ENCODE peak calls at places on chromosomes 11 and 22, in six cellular contexts. R is fibroblast of the aortic adventitia, N is iPS DF 6.9, P is H1, A is right cardiac atrium, X is A549. W is an unnamed sample.

GRCh38 chr11:57493507-57494503 is 21.7 kb downstream of the SLC43A1 start:
- DNase-seq in R (no peak), N (peak), P (peak), A (no peak), X (no peak), W (peak)

GRCh38 chr11:2464451-2465165 is 19.8 kb downstream of the KCNQ1 start:
- DNase-seq in R (no peak), N (no peak), P (no peak), A (no peak), X (no peak), W (no peak)

GRCh38 chr22:50524664-50525103 is 714 bp downstream of the SCO2 start:
- DNase-seq in R (no peak), N (no peak), P (no peak), A (no peak), X (no peak), W (peak)

GRCh38 chr11:117859061-117859460 is 17.4 kb downstream of the FXYD6 start:
- DNase-seq in R (no peak), N (no peak), P (no peak), A (no peak), X (no peak), W (no peak)

GRCh38 chr11:32706985-32707736 is 87.3 kb downstream of the CCDC73 start:
- DNase-seq in R (peak), N (no peak), P (no peak), A (no peak), X (peak), W (no peak)

GRCh38 chr11:92870241-92870826 is 99.1 kb upstream of the MTNR1B start:
- DNase-seq in R (no peak), N (no peak), P (no peak), A (no peak), X (no peak), W (no peak)

GRCh38 chr22:26918236-26918635 is 260.8 kb downstream of the MIAT start:
- DNase-seq in R (no peak), N (no peak), P (no peak), A (no peak), X (no peak), W (no peak)

GRCh38 chr11:44538375-44539054 is 26.9 kb upstream of the CD82 start:
- DNase-seq in R (peak), N (peak), P (peak), A (peak), X (peak), W (peak)

GRCh38 chr11:78227906-78228305 is 39.2 kb downstream of the USP35 start:
- DNase-seq in R (no peak), N (no peak), P (no peak), A (no peak), X (no peak), W (no peak)

GRCh38 chr22:23020659-23021293 is 49.5 kb upstream of the GNAZ start:
- DNase-seq in R (no peak), N (no peak), P (no peak), A (no peak), X (no peak), W (no peak)

GRCh38 chr11:64095286-64095825 is 59.6 kb downstream of the FLRT1 start:
- DNase-seq in R (no peak), N (no peak), P (no peak), A (no peak), X (no peak), W (no peak)

GRCh38 chr22:49534386-49534785 is 293.3 kb downstream of the BRD1 start:
- DNase-seq in R (no peak), N (no peak), P (no peak), A (no peak), X (no peak), W (no peak)

GRCh38 chr11:13876423-13876822 is 86.1 kb upstream of the SPON1 start:
- DNase-seq in R (no peak), N (no peak), P (no peak), A (no peak), X (no peak), W (no peak)
- H3K4me3 ChIP-seq in R (no peak), N (no peak), P (no peak), A (no peak), X (no peak), W (no peak)

GRCh38 chr11:119198925-119199324 is 7.2 kb upstream of the CBL start:
- DNase-seq in R (no peak), N (no peak), P (no peak), A (no peak), X (no peak), W (no peak)

GRCh38 chr11:119194811-119195210 is 9.5 kb downstream of the NHERF4 start:
- DNase-seq in R (no peak), N (no peak), P (no peak), A (no peak), X (no peak), W (no peak)

GRCh38 chr11:119195680-119196079 is 10.4 kb downstream of the NHERF4 start:
- DNase-seq in R (peak), N (peak), P (peak), A (peak), X (peak), W (peak)

GRCh38 chr11:119193626-119194025 is 8.4 kb downstream of the NHERF4 start:
- DNase-seq in R (no peak), N (no peak), P (no peak), A (no peak), X (no peak), W (no peak)

GRCh38 chr11:119196833-119197483 is 9.2 kb upstream of the CBL start:
- DNase-seq in R (peak), N (peak), P (no peak), A (no peak), X (peak), W (peak)
- H3K4me3 ChIP-seq in R (no peak), N (no peak), P (no peak), A (no peak), X (no peak), W (no peak)

GRCh38 chr11:119863236-119863635 is 134.2 kb upstream of the NECTIN1 start:
- DNase-seq in R (no peak), N (no peak), P (no peak), A (no peak), X (no peak), W (no peak)
- H3K4me3 ChIP-seq in R (no peak), N (no peak), P (no peak), A (no peak), X (no peak), W (no peak)

DNA sequence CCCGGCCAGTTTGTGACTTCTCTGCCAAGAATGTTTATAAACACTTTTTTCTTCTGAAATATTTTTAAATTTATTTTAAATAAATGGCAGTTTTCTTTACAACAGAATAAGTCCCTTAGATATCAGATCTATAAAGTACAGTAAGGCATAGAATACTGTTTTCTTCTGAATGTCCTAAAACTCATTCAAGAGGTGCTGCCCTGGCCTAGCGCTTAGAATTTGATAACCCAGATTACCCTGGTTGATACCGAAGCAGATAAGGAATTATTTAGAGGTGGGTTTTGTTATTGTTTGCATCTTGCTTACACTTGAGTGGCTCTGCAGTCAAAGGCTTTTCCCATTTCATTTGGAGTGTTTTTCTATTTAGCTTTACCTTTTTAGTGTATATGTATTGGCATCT is 1.1 kb downstream of the ACAD8 start:
- DNase-seq in R (no peak), N (no peak), P (no peak), A (no peak), X (no peak), W (no peak)
- H3K4me3 ChIP-seq in R (peak), N (no peak), P (peak), A (peak), X (peak), W (peak)

W was measured in MG63.